ENCODE peak calls at places on chromosomes 1 and 21, in seven cellular contexts. One of them, this sample, is unnamed.

GRCh38 chr1:212586429-212587303 is 21.9 kb upstream of the ATF3 start:
- DNase-seq in GM23248: no peak
- DNase-seq in PC-3: no peak
- DNase-seq in hepatocyte: no peak
- DNase-seq in neural progenitor cell: no peak
- DNase-seq in H1: no peak
- DNase-seq in mesenchymal stem cell: no peak
- DNase-seq in this sample: no peak

GRCh38 chr1:65650682-65651081 is 142.0 kb upstream of the PDE4B start:
- DNase-seq in GM23248: no peak
- DNase-seq in PC-3: no peak
- DNase-seq in hepatocyte: no peak
- DNase-seq in neural progenitor cell: no peak
- DNase-seq in H1: no peak
- DNase-seq in mesenchymal stem cell: no peak
- DNase-seq in this sample: no peak

GRCh38 chr1:73472810-73473209 is 725.2 kb downstream of the LRRIQ3 start:
- DNase-seq in GM23248: no peak
- DNase-seq in PC-3: no peak
- DNase-seq in hepatocyte: no peak
- DNase-seq in neural progenitor cell: no peak
- DNase-seq in H1: no peak
- DNase-seq in mesenchymal stem cell: no peak
- DNase-seq in this sample: no peak

GRCh38 chr1:175742790-175743459 is 470 bp downstream of the TNR start:
- DNase-seq in GM23248: peak; percentile 51
- DNase-seq in PC-3: peak; percentile 17
- DNase-seq in hepatocyte: peak; percentile 66
- DNase-seq in neural progenitor cell: peak; percentile 84
- DNase-seq in H1: peak; percentile 59
- DNase-seq in mesenchymal stem cell: peak; percentile 77
- DNase-seq in this sample: peak; percentile 55

GRCh38 chr21:24829397-24829796 is 777.9 kb downstream of the MRPL39 start:
- DNase-seq in GM23248: no peak
- DNase-seq in PC-3: no peak
- DNase-seq in hepatocyte: no peak
- DNase-seq in neural progenitor cell: no peak
- DNase-seq in H1: no peak
- DNase-seq in mesenchymal stem cell: no peak
- DNase-seq in this sample: no peak

GRCh38 chr1:202247104-202247503 is 53.5 kb downstream of the LGR6 start:
- DNase-seq in GM23248: no peak
- DNase-seq in PC-3: no peak
- DNase-seq in hepatocyte: no peak
- DNase-seq in neural progenitor cell: no peak
- DNase-seq in H1: no peak
- DNase-seq in mesenchymal stem cell: no peak
- DNase-seq in this sample: no peak

GRCh38 chr21:35855463-35855862 is 204.9 kb downstream of the SETD4 start:
- DNase-seq in GM23248: no peak
- DNase-seq in PC-3: peak; percentile 41
- DNase-seq in hepatocyte: no peak
- DNase-seq in neural progenitor cell: no peak
- DNase-seq in H1: no peak
- DNase-seq in mesenchymal stem cell: no peak
- DNase-seq in this sample: peak; percentile 74

GRCh38 chr1:24091971-24092482 is 19.9 kb downstream of the MYOM3 start:
- DNase-seq in GM23248: peak; percentile 20
- DNase-seq in PC-3: no peak
- DNase-seq in hepatocyte: no peak
- DNase-seq in neural progenitor cell: no peak
- DNase-seq in H1: no peak
- DNase-seq in mesenchymal stem cell: no peak
- DNase-seq in this sample: no peak

GRCh38 chr21:25646541-25646940 is 7.5 kb downstream of the JAM2 start:
- DNase-seq in GM23248: no peak
- DNase-seq in PC-3: no peak
- DNase-seq in hepatocyte: no peak
- DNase-seq in neural progenitor cell: peak; percentile 31
- DNase-seq in H1: no peak
- DNase-seq in mesenchymal stem cell: no peak
- DNase-seq in this sample: no peak

GRCh38 chr21:38322551-38322950 is 65.8 kb downstream of the KCNJ15 start:
- DNase-seq in GM23248: peak; percentile 94
- DNase-seq in PC-3: no peak
- DNase-seq in hepatocyte: no peak
- DNase-seq in neural progenitor cell: no peak
- DNase-seq in H1: no peak
- DNase-seq in mesenchymal stem cell: peak; percentile 36
- DNase-seq in this sample: no peak

GRCh38 chr1:73604739-73605138 is 593.2 kb downstream of the LRRIQ3 start:
- DNase-seq in GM23248: no peak
- DNase-seq in PC-3: peak; percentile 40
- DNase-seq in hepatocyte: no peak
- DNase-seq in neural progenitor cell: no peak
- DNase-seq in H1: no peak
- DNase-seq in mesenchymal stem cell: peak; percentile 33
- DNase-seq in this sample: peak; percentile 77

GRCh38 chr21:16573581-16573980 is 843.8 kb downstream of the USP25 start:
- DNase-seq in GM23248: peak; percentile 69
- DNase-seq in PC-3: no peak
- DNase-seq in hepatocyte: no peak
- DNase-seq in neural progenitor cell: no peak
- DNase-seq in H1: no peak
- DNase-seq in mesenchymal stem cell: peak; percentile 33
- DNase-seq in this sample: peak; percentile 81

GRCh38 chr1:30743584-30744059 is 14.0 kb downstream of the LAPTM5 start:
- DNase-seq in GM23248: no peak
- DNase-seq in PC-3: no peak
- DNase-seq in hepatocyte: no peak
- DNase-seq in neural progenitor cell: no peak
- DNase-seq in H1: no peak
- DNase-seq in mesenchymal stem cell: no peak
- DNase-seq in this sample: peak; percentile 17

GRCh38 chr1:214558002-214558770 is 6.8 kb upstream of the PTPN14 start:
- DNase-seq in GM23248: peak; percentile 93
- DNase-seq in PC-3: peak; percentile 70
- DNase-seq in hepatocyte: no peak
- DNase-seq in neural progenitor cell: no peak
- DNase-seq in H1: no peak
- DNase-seq in mesenchymal stem cell: peak; percentile 86
- DNase-seq in this sample: peak; percentile 42

GRCh38 chr1:115051850-115052249 is 22.2 kb downstream of the TSHB start:
- DNase-seq in GM23248: no peak
- DNase-seq in PC-3: no peak
- DNase-seq in hepatocyte: no peak
- DNase-seq in neural progenitor cell: no peak
- DNase-seq in H1: no peak
- DNase-seq in mesenchymal stem cell: no peak
- DNase-seq in this sample: no peak

GRCh38 chr1:172178846-172179245 is 241.6 kb upstream of the C1orf105 start:
- DNase-seq in GM23248: no peak
- DNase-seq in PC-3: no peak
- DNase-seq in hepatocyte: peak; percentile 23
- DNase-seq in neural progenitor cell: no peak
- DNase-seq in H1: no peak
- DNase-seq in mesenchymal stem cell: no peak
- DNase-seq in this sample: no peak

GRCh38 chr1:113538225-113538624 is 147.9 kb downstream of the MAGI3 start:
- DNase-seq in GM23248: peak; percentile 85
- DNase-seq in PC-3: peak; percentile 84
- DNase-seq in hepatocyte: no peak
- DNase-seq in neural progenitor cell: no peak
- DNase-seq in H1: no peak
- DNase-seq in mesenchymal stem cell: no peak
- DNase-seq in this sample: no peak

GRCh38 chr1:171898956-171899355 is 57.7 kb downstream of the DNM3 start:
- DNase-seq in GM23248: no peak
- DNase-seq in PC-3: no peak
- DNase-seq in hepatocyte: no peak
- DNase-seq in neural progenitor cell: peak; percentile 88
- DNase-seq in H1: peak; percentile 54
- DNase-seq in mesenchymal stem cell: no peak
- DNase-seq in this sample: no peak

GRCh38 chr1:60989745-60990718 is 92.3 kb upstream of the NFIA start:
- DNase-seq in GM23248: peak; percentile 87
- DNase-seq in PC-3: peak; percentile 93
- DNase-seq in hepatocyte: peak; percentile 47
- DNase-seq in neural progenitor cell: no peak
- DNase-seq in H1: no peak
- DNase-seq in mesenchymal stem cell: no peak
- DNase-seq in this sample: peak; percentile 97

GRCh38 chr1:235767795-235768194 is 98.9 kb downstream of the LYST start:
- DNase-seq in GM23248: no peak
- DNase-seq in PC-3: no peak
- DNase-seq in hepatocyte: no peak
- DNase-seq in neural progenitor cell: no peak
- DNase-seq in H1: no peak
- DNase-seq in mesenchymal stem cell: no peak
- DNase-seq in this sample: no peak

GRCh38 chr1:39639333-39640130 is at the start of gene HEYL:
- DNase-seq in GM23248: peak; percentile 59
- DNase-seq in PC-3: no peak
- DNase-seq in hepatocyte: peak; percentile 79
- DNase-seq in neural progenitor cell: peak; percentile 91
- DNase-seq in H1: peak; percentile 94
- DNase-seq in mesenchymal stem cell: peak; percentile 74
- DNase-seq in this sample: no peak

GRCh38 chr1:1440941-1441888 is 5.7 kb downstream of the VWA1 start:
- DNase-seq in GM23248: peak; percentile 68
- DNase-seq in PC-3: peak; percentile 70
- DNase-seq in hepatocyte: peak; percentile 69
- DNase-seq in neural progenitor cell: peak; percentile 80
- DNase-seq in H1: peak; percentile 87
- DNase-seq in mesenchymal stem cell: peak; percentile 45
- DNase-seq in this sample: peak; percentile 37

GRCh38 chr1:180572745-180573144 is 14.0 kb downstream of the OVAAL start:
- DNase-seq in GM23248: no peak
- DNase-seq in PC-3: no peak
- DNase-seq in hepatocyte: no peak
- DNase-seq in neural progenitor cell: no peak
- DNase-seq in H1: no peak
- DNase-seq in mesenchymal stem cell: no peak
- DNase-seq in this sample: no peak

GRCh38 chr1:180571832-180572636 is 13.3 kb downstream of the OVAAL start:
- DNase-seq in GM23248: peak; percentile 53
- DNase-seq in PC-3: peak; percentile 35
- DNase-seq in hepatocyte: no peak
- DNase-seq in neural progenitor cell: no peak
- DNase-seq in H1: no peak
- DNase-seq in mesenchymal stem cell: no peak
- DNase-seq in this sample: no peak

GRCh38 chr1:180568211-180568610 is 9.4 kb downstream of the OVAAL start:
- DNase-seq in GM23248: no peak
- DNase-seq in PC-3: no peak
- DNase-seq in hepatocyte: no peak
- DNase-seq in neural progenitor cell: no peak
- DNase-seq in H1: no peak
- DNase-seq in mesenchymal stem cell: no peak
- DNase-seq in this sample: no peak

GRCh38 chr1:180567664-180568063 is 8.9 kb downstream of the OVAAL start:
- DNase-seq in GM23248: no peak
- DNase-seq in PC-3: no peak
- DNase-seq in hepatocyte: peak; percentile 34
- DNase-seq in neural progenitor cell: no peak
- DNase-seq in H1: no peak
- DNase-seq in mesenchymal stem cell: no peak
- DNase-seq in this sample: no peak

GRCh38 chr1:180571060-180571831 is 12.5 kb downstream of the OVAAL start:
- DNase-seq in GM23248: peak; percentile 65
- DNase-seq in PC-3: peak; percentile 10
- DNase-seq in hepatocyte: no peak
- DNase-seq in neural progenitor cell: no peak
- DNase-seq in H1: no peak
- DNase-seq in mesenchymal stem cell: peak; percentile 52
- DNase-seq in this sample: no peak
- H3K4me2 ChIP-seq in GM23248: peak overlapping the region; percentile 22
- H3K4me2 ChIP-seq in PC-3: no peak overlapping the region
- H3K4me2 ChIP-seq in hepatocyte: no peak overlapping the region
- H3K4me2 ChIP-seq in neural progenitor cell: no peak overlapping the region
- H3K4me2 ChIP-seq in H1: no peak overlapping the region
- H3K4me2 ChIP-seq in mesenchymal stem cell: no peak overlapping the region
- H3K4me2 ChIP-seq in this sample: no peak overlapping the region

GRCh38 chr1:148308832-148309458 is 156.9 kb upstream of the NBPF11 start:
- DNase-seq in GM23248: no peak
- DNase-seq in PC-3: no peak
- DNase-seq in hepatocyte: no peak
- DNase-seq in neural progenitor cell: no peak
- DNase-seq in H1: peak; percentile 75
- DNase-seq in mesenchymal stem cell: peak; percentile 6
- DNase-seq in this sample: no peak
- H3K9me3 ChIP-seq in GM23248: no peaks in the 10 kb centered on the region
- H3K9me3 ChIP-seq in PC-3: no peaks in the 10 kb centered on the region
- H3K9me3 ChIP-seq in hepatocyte: no peaks in the 10 kb centered on the region
- H3K9me3 ChIP-seq in neural progenitor cell: no peaks in the 10 kb centered on the region
- H3K9me3 ChIP-seq in H1: no peaks in the 10 kb centered on the region
- H3K9me3 ChIP-seq in mesenchymal stem cell: peaks cover 22% of the 10 kb centered on the region
- H3K9me3 ChIP-seq in this sample: no peaks in the 10 kb centered on the region

GRCh38 chr1:43324810-43325209 is 12.8 kb upstream of the MPL start:
- DNase-seq in GM23248: no peak
- DNase-seq in PC-3: no peak
- DNase-seq in hepatocyte: no peak
- DNase-seq in neural progenitor cell: no peak
- DNase-seq in H1: no peak
- DNase-seq in mesenchymal stem cell: no peak
- DNase-seq in this sample: no peak
- H3K4me2 ChIP-seq in GM23248: no peak overlapping the region
- H3K4me2 ChIP-seq in PC-3: no peak overlapping the region
- H3K4me2 ChIP-seq in hepatocyte: no peak overlapping the region
- H3K4me2 ChIP-seq in neural progenitor cell: no peak overlapping the region
- H3K4me2 ChIP-seq in H1: no peak overlapping the region
- H3K4me2 ChIP-seq in mesenchymal stem cell: no peak overlapping the region
- H3K4me2 ChIP-seq in this sample: no peak overlapping the region

DNA sequence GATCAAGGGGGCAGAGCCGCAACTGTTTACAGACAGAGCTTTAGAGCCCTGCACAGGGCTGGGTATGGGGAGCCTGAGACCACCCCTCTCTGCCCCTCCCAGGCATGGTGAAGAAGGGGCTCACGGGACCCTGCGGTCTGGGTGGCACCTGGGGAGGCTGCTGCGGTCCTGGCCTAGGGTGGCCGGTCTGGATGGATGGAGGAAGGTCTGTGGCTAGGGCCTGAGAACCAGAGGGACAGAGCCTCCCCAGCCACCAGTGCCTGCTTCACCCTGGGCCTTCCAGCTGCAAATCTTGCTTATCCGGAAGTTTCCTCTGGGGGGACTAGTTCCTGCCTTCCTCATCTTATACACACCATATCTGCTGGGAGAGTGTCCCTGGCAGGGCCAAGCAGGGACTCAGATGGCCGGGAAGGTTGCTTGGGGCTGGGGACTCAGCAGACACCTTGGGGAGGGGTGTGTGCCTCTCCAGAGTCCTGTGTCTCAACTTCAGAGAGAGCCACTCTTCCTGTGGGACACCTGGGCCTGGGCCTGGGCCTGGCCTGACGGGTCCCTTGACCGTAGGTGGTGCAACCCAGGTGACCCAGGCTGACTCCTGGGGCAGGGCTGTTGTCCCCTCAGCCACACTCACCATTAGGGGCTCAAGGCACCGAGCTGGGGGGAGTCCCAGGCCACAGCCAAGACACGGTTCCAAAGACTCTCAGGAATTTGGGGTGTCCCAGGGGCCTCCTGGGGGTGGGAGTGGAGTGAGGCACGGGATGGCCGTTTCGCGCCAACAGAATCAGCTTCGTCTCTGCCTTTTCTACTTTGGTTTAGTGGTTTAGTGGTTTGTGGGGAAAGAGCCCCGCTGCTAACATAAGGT is 52.0 kb upstream of the ACTRT2 start:
- DNase-seq in GM23248: no peak
- DNase-seq in PC-3: no peak
- DNase-seq in hepatocyte: no peak
- DNase-seq in neural progenitor cell: no peak
- DNase-seq in H1: no peak
- DNase-seq in mesenchymal stem cell: no peak
- DNase-seq in this sample: no peak
- H3K9me3 ChIP-seq in GM23248: no peaks in the 10 kb centered on the region
- H3K9me3 ChIP-seq in PC-3: peaks cover 4% of the 10 kb centered on the region
- H3K9me3 ChIP-seq in hepatocyte: no peaks in the 10 kb centered on the region
- H3K9me3 ChIP-seq in neural progenitor cell: no peaks in the 10 kb centered on the region
- H3K9me3 ChIP-seq in H1: peaks cover 99% of the 10 kb centered on the region
- H3K9me3 ChIP-seq in mesenchymal stem cell: peaks cover 5% of the 10 kb centered on the region
- H3K9me3 ChIP-seq in this sample: no peaks in the 10 kb centered on the region